ENCODE peak calls at places on chromosomes 12 and 14, in eight cellular contexts. Q is NCI-H2081, P is NCI-H510A, T is cardiac muscle cell, N is activated T-cell treated with anti-CD3 and anti-CD28 coated beads for 48 hours, L is Caco-2, J is smooth muscle cell of the brain vasculature, F is hypothalamus. R is an unnamed sample.

GRCh38 chr12:105995986-105996385 is 142.8 kb downstream of the NUAK1 start:
- DNase-seq in Q (no peak), P (no peak), T (no peak), N (no peak), L (no peak), J (no peak), F (no peak), R (peak)

GRCh38 chr14:92922883-92923743 is at the start of gene CHGA:
- DNase-seq in Q (peak), P (peak), T (peak), N (peak), L (peak), J (no peak), F (peak), R (peak)

GRCh38 chr12:82958966-82959365 is 272.3 kb downstream of the TMTC2 start:
- DNase-seq in Q (no peak), P (no peak), T (no peak), N (no peak), L (no peak), J (no peak), F (no peak), R (no peak)

GRCh38 chr12:75571651-75572050 is 60.2 kb upstream of the KRR1 start:
- DNase-seq in Q (no peak), P (no peak), T (no peak), N (no peak), L (no peak), J (no peak), F (no peak), R (no peak)

GRCh38 chr14:22232486-22232885 is 356.5 kb downstream of the DAD1 start:
- DNase-seq in Q (no peak), P (no peak), T (no peak), N (no peak), L (peak), J (no peak), F (no peak), R (no peak)

GRCh38 chr12:100904270-100904669 is 109.7 kb downstream of the ANO4 start:
- DNase-seq in Q (no peak), P (no peak), T (no peak), N (no peak), L (no peak), J (no peak), F (no peak), R (no peak)

GRCh38 chr14:68363841-68364711 is 428.8 kb downstream of the ZFP36L1 start:
- DNase-seq in Q (no peak), P (no peak), T (peak), N (no peak), L (no peak), J (peak), F (peak), R (no peak)

GRCh38 chr12:879641-880040 is 69.9 kb downstream of the RAD52 start:
- DNase-seq in Q (no peak), P (no peak), T (no peak), N (no peak), L (no peak), J (peak), F (no peak), R (no peak)

GRCh38 chr12:119208626-119209061 is 29.9 kb downstream of the HSPB8 start:
- DNase-seq in Q (peak), P (peak), T (peak), N (no peak), L (peak), J (no peak), F (peak), R (peak)

GRCh38 chr14:64082837-64083236 is 211.3 kb downstream of the ESR2 start:
- DNase-seq in Q (no peak), P (no peak), T (no peak), N (no peak), L (no peak), J (no peak), F (no peak), R (no peak)

GRCh38 chr14:103578401-103579075 is 15.8 kb downstream of the COA8 start:
- DNase-seq in Q (no peak), P (no peak), T (no peak), N (no peak), L (no peak), J (no peak), F (no peak), R (no peak)

R was measured in PC-9.